ENCODE peak calls at places on chromosome 4, in seven cellular contexts. U is IMR-90, L is K562, P is A549, X is HepG2, R is H1, Y is GM12878. F is an unnamed sample.

GRCh38 chr4:39834269-39834668 is 136.3 kb downstream of the UBE2K start:
- DNase-seq in U (no peak), L (no peak), X (no peak), P (no peak), Y (no peak), R (no peak), F (no peak)

GRCh38 chr4:7439699-7440098 is 5.0 kb upstream of the PSAPL1 start:
- DNase-seq in U (no peak), L (no peak), X (no peak), Y (no peak), R (no peak), P (no peak), F (no peak)

GRCh38 chr4:186081202-186081807 is 12.3 kb downstream of the TLR3 start:
- DNase-seq in L (no peak), R (no peak), U (no peak), Y (no peak), X (no peak), P (no peak), F (no peak)

GRCh38 chr4:147981305-147981704 is 249.4 kb downstream of the ARHGAP10 start:
- DNase-seq in R (no peak), U (peak), X (no peak), P (no peak), L (no peak), Y (peak), F (no peak)

GRCh38 chr4:182932651-182933050 is 15.5 kb upstream of the DCTD start:
- DNase-seq in Y (no peak), X (no peak), L (no peak), P (no peak), R (no peak), U (peak), F (no peak)

GRCh38 chr4:28228575-28228974 is 1367.9 kb downstream of the STIM2 start:
- DNase-seq in L (no peak), X (no peak), R (no peak), U (peak), P (no peak), Y (no peak), F (no peak)

GRCh38 chr4:37481547-37482129 is 204.5 kb downstream of the RELL1 start:
- DNase-seq in P (no peak), L (no peak), X (no peak), Y (no peak), U (no peak), R (no peak), F (no peak)

GRCh38 chr4:137601924-137602323 is 69.6 kb upstream of the PCDH18 start:
- DNase-seq in X (no peak), R (no peak), P (no peak), L (no peak), U (peak), Y (no peak), F (no peak)

GRCh38 chr4:119281374-119281773 is 40.6 kb downstream of the FABP2 start:
- DNase-seq in Y (no peak), L (no peak), X (no peak), U (no peak), P (no peak), R (no peak), F (no peak)

DNA sequence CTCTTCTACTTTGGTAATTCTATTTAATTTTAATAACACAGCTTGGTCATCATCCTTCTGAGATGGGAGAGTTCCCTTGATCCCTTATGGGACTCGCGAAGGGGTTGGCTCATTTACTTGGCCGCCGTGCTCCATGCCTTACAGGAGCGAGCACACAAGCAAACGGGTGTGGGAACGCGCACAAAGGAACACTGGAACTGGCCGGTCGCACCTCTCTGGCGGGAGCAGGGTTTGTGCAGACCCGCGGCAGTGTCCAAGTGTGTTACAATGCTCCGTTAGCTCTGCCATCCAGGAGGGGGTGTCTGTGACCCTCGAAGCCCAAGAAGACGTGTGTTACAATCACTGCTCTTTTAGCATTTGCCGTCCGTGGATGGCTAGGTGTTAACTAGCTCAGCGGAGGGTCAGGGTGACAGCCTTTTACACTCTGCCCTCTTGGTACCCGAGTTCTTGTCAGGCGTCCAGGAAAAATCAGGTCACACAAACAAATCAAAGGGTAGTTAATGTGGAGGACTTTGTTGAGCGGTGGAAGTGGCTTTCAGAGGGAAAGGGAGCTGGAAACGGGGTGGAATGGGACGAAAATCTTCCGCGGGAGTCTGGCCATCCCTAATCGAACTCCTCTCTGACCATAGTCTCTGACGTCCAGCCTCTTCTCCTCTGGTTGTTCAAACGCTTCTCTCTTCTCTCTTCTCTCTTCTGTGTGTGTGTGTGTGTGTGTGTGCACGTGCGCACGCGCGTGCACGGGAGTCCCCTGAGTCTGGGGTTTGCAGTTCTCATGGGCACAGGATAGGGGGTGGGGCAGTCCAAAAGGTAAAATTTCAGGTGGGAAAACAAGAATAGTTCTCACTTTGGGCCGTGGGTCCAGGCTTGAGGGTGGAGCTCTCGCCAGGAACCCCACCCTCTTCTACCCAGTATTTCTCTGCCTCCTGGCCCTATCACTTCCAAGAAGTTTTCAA is 76.3 kb downstream of the SLC10A7 start:
- DNase-seq in Y (no peak), L (no peak), P (no peak), R (no peak), U (no peak), X (no peak), F (no peak)
- TF ChIP-seq CEBPB in Y (no peak), L (no peak), P (no peak), R (no peak), U (no peak), X (no peak), F (no peak)

DNA sequence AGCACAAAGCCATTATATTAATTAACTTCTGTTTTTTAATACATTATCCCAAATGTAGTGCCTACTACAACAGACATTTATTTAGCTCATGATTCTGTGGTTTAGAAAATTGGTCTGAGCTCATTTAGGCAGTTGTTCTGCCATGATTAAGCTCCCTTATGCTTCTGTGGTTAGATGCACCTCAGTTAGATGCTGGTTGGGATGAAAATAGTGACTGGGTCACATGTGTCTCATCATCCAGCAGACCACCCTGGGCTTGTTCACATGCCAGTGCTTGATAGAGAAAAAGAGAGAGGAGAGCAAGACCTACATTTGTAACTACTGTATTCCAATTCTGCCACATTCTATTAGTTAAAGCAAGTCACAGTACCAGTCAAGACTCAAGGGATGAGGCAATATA is 376.4 kb upstream of the GNPDA2 start:
- DNase-seq in Y (no peak), U (no peak), R (no peak), X (no peak), P (no peak), L (no peak), F (no peak)
- TF ChIP-seq CEBPB in Y (no peak), U (no peak), R (no peak), X (no peak), P (no peak), L (no peak), F (no peak)

GRCh38 chr4:3862640-3863420 is 96.6 kb downstream of the ADRA2C start:
- DNase-seq in X (no peak), L (peak), U (no peak), Y (no peak), P (no peak), R (peak), F (no peak)
- TF ChIP-seq CEBPB in X (no peak), L (no peak), U (no peak), Y (no peak), P (no peak), R (no peak), F (no peak)

DNA sequence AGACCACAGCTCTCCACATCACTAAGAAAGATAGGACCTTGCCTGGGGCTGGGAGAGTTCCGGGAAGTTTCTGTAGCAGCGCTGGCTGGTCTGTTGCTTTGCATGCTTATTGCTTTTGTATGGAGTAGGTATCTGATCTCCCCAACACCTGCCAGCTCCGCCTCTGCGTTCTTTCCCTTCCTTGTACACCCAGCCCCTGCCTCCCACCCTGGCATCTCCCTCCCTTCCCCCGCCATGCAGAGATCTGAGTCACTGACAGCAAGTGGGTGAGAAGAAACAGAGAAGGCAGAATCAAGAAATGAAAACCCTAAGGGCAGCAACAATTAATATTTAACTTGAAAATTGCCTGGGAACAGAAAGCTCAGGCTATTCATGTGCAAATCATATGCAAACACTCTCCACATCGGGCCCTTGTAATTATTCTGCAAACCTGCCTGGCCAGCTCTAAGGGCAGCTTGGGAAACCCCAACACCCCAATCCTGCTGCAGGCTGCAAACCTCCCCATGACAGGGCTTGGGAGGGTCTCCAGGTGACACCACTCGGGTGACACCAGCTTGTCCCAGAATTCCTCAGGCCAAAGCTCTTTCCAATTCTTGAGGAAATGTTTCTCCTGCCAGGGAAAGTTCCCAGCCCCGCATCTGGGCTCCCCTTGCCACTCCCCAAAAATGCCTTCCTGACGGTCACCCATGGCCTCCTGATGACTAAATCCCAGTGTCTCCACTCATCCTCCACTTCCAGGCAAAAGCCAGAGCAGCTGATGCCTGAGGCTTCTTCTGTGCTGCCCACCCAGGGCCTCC is 257.2 kb downstream of the FBXW7 start:
- DNase-seq in X (no peak), U (no peak), Y (peak), R (no peak), P (no peak), L (no peak), F (no peak)
- TF ChIP-seq CEBPB in X (no peak), U (no peak), Y (no peak), R (no peak), P (no peak), L (no peak), F (no peak)